ENCODE peak calls at places on chromosomes 4 and X, in nine cellular contexts. B is AG09309, G is mucosa of descending colon, U is astrocyte of the spinal cord, S is heart right ventricle, W is tibial artery, L is left lung, O is A549, Q is AG04449. E is an unnamed sample.

GRCh38 chr4:4492161-4492847 is 49.5 kb downstream of the STX18 start:
- DNase-seq in B (peak; percentile 33), G (no peak), U (peak; percentile 58), S (no peak), W (no peak), L (no peak), O (no peak), Q (peak; percentile 9), E (no peak)

GRCh38 chrX:118823263-118824172 is at the start of gene ZCCHC12:
- DNase-seq in B (no peak), G (no peak), U (peak; percentile 59), S (peak; percentile 4), W (no peak), L (peak; percentile 77), O (peak; percentile 48), Q (no peak), E (no peak)

GRCh38 chr4:150302553-150302952 is 224.3 kb downstream of the DCLK2 start:
- DNase-seq in B (peak; percentile 90), G (no peak), U (peak; percentile 96), S (no peak), W (peak; percentile 37), L (no peak), O (peak; percentile 16), Q (peak; percentile 92), E (no peak)

GRCh38 chrX:47831788-47832187 is 4.9 kb upstream of the ZNF81 start:
- DNase-seq in B (no peak), G (no peak), U (no peak), S (peak; percentile 12), W (no peak), L (no peak), O (peak; percentile 38), Q (no peak), E (no peak)

GRCh38 chr4:52421811-52422213 is 237.3 kb downstream of the USP46 start:
- DNase-seq in B (peak; percentile 16), G (no peak), U (no peak), S (no peak), W (no peak), L (no peak), O (no peak), Q (no peak), E (no peak)

GRCh38 chr4:78710536-78710935 is 65.6 kb upstream of the BMP2K start:
- DNase-seq in B (no peak), G (no peak), U (no peak), S (no peak), W (no peak), L (no peak), O (no peak), Q (no peak), E (no peak)

GRCh38 chrX:106875151-106875550 is 28.0 kb downstream of the RIPPLY1 start:
- DNase-seq in B (no peak), G (no peak), U (no peak), S (no peak), W (no peak), L (no peak), O (no peak), Q (no peak), E (no peak)

GRCh38 chr4:174334628-174335027 is 50.9 kb downstream of the CEP44 start:
- DNase-seq in B (no peak), G (no peak), U (no peak), S (no peak), W (no peak), L (no peak), O (no peak), Q (no peak), E (no peak)

GRCh38 chr4:8410066-8410600 is 30.4 kb downstream of the ACOX3 start:
- DNase-seq in B (no peak), G (no peak), U (no peak), S (no peak), W (no peak), L (no peak), O (no peak), Q (no peak), E (no peak)

GRCh38 chr4:55409468-55410171 is 13.9 kb downstream of the TMEM165 start:
- DNase-seq in B (no peak), G (no peak), U (peak; percentile 40), S (peak; percentile 57), W (no peak), L (no peak), O (no peak), Q (no peak), E (no peak)
- H3K4me3 ChIP-seq in B (no peak overlapping the region), G (no peak overlapping the region), U (no peak overlapping the region), S (no peak overlapping the region), W (peak overlapping the region; percentile 3), L (no peak overlapping the region), O (no peak overlapping the region), Q (no peak overlapping the region), E (no peak overlapping the region)

GRCh38 chr4:99879458-99879857 is 14.8 kb downstream of the LAMTOR3 start:
- DNase-seq in B (no peak), G (no peak), U (no peak), S (no peak), W (no peak), L (no peak), O (no peak), Q (no peak), E (no peak)

GRCh38 chr4:99876946-99877345 is 17.3 kb downstream of the LAMTOR3 start:
- DNase-seq in B (no peak), G (no peak), U (no peak), S (no peak), W (no peak), L (no peak), O (no peak), Q (no peak), E (no peak)

GRCh38 chr4:99875073-99875472 is 19.2 kb downstream of the LAMTOR3 start:
- DNase-seq in B (no peak), G (no peak), U (no peak), S (no peak), W (no peak), L (no peak), O (no peak), Q (no peak), E (no peak)

GRCh38 chr4:99878604-99879003 is 15.6 kb downstream of the LAMTOR3 start:
- DNase-seq in B (no peak), G (no peak), U (no peak), S (no peak), W (no peak), L (no peak), O (no peak), Q (no peak), E (no peak)
- H3K4me3 ChIP-seq in B (no peak overlapping the region), G (no peak overlapping the region), U (no peak overlapping the region), S (no peak overlapping the region), W (no peak overlapping the region), L (no peak overlapping the region), O (no peak overlapping the region), Q (no peak overlapping the region), E (no peak overlapping the region)

GRCh38 chr4:39524420-39524957 is 2.8 kb downstream of the UGDH start:
- DNase-seq in B (no peak), G (no peak), U (no peak), S (no peak), W (no peak), L (no peak), O (no peak), Q (no peak), E (no peak)
- H3K4me3 ChIP-seq in B (peak overlapping the region; percentile 5), G (no peak overlapping the region), U (no peak overlapping the region), S (no peak overlapping the region), W (no peak overlapping the region), L (no peak overlapping the region), O (peak overlapping the region; percentile 92), Q (peak overlapping the region; percentile 6), E (no peak overlapping the region)

GRCh38 chr4:153539058-153539826 is 73.1 kb downstream of the TMEM131L start:
- DNase-seq in B (no peak), G (no peak), U (peak; percentile 15), S (no peak), W (no peak), L (no peak), O (no peak), Q (no peak), E (no peak)
- H3K4me3 ChIP-seq in B (no peak overlapping the region), G (no peak overlapping the region), U (peak overlapping the region; percentile 1), S (no peak overlapping the region), W (peak overlapping the region; percentile 44), L (peak overlapping the region; percentile 6), O (no peak overlapping the region), Q (no peak overlapping the region), E (no peak overlapping the region)

GRCh38 chrX:100948557-100948956 is 19.8 kb upstream of the XKRX start:
- DNase-seq in B (no peak), G (no peak), U (no peak), S (no peak), W (no peak), L (no peak), O (no peak), Q (no peak), E (no peak)

GRCh38 chrX:100944601-100945000 is 15.9 kb upstream of the XKRX start:
- DNase-seq in B (no peak), G (no peak), U (peak; percentile 5), S (no peak), W (no peak), L (no peak), O (no peak), Q (no peak), E (no peak)

DNA sequence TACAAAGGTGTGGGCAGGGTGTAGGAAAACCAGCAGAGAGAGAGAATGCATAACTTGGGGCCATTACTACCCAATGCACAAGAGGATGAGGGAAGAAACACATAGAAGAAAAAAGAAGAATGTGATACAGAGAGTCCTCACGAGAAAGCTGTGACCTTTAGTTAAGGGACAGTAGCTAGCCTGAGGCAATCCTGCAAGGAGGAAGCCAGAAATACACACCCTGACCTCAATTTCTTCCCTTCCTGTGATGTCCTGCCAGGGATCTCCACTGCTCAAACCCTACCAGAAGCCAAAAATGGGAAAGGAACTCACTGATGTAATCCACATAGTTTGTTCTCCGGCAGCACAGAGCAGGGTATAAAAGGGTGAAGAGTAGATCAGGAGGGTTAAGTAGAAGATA is 17.8 kb upstream of the XKRX start:
- DNase-seq in B (no peak), G (no peak), U (peak; percentile 4), S (no peak), W (no peak), L (no peak), O (no peak), Q (no peak), E (no peak)
- H3K4me3 ChIP-seq in B (no peak overlapping the region), G (no peak overlapping the region), U (no peak overlapping the region), S (no peak overlapping the region), W (no peak overlapping the region), L (no peak overlapping the region), O (no peak overlapping the region), Q (no peak overlapping the region), E (no peak overlapping the region)

DNA sequence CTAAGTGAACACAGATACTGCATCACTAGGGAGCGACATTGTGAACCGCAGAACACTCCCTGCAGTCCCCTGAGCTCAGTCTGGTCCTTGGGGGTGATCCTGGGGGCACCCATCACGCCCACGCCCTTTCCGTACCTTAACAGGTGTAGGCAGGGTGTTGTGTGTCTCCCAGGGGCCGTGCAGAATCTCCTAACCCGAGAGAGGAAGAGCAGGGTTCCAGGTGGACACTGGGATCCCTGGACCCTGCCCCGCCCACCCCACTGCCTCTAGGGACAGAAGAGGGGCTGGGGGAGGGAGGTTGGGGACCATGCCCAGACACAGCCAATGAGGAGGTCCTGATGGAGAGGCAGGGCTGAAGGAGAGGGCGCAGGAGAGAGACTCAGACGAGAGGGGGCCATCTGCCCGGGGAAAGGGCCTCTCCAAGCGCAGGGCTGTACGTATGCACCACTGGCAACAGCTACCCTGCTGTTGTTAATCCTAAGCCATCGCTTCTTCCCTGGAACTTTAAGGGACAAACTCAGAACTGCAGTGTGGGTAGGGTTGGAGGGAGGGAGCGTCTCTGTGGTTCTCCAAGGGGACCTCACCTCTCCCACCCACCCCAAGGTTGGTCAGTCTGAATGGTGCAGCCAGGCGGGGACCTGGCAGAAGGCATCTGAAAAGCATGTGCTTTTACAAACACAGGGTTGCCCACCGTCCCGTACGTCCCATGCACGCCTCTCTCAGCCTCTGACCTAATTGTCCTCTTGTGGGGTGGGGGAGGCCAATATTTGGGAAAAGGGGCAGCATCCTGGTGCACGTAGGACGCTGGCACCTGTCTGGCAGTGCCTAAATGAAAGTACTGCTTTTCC is 2.4 kb downstream of the P2RY8 start:
- DNase-seq in B (no peak), G (no peak), U (no peak), S (no peak), W (no peak), L (no peak), O (no peak), Q (no peak), E (no peak)
- H3K4me3 ChIP-seq in B (no peak overlapping the region), G (no peak overlapping the region), U (no peak overlapping the region), S (no peak overlapping the region), W (peak overlapping the region; percentile 43), L (no peak overlapping the region), O (no peak overlapping the region), Q (no peak overlapping the region), E (no peak overlapping the region)